ENCODE peak calls at places on chromosomes 5 and 9, in seven cellular contexts. N, J, Q, U, P, M and G are unnamed samples.

GRCh38 chr9:132538071-132538470 is 44.3 kb upstream of the BARHL1 start:
- DNase-seq in N (peak; percentile 16), J (no peak), P (no peak), Q (no peak), M (no peak), U (peak; percentile 78), G (no peak)

GRCh38 chr9:132210472-132211145 is 48.8 kb downstream of the NTNG2 start:
- DNase-seq in J (no peak), M (no peak), Q (no peak), N (no peak), U (no peak), P (no peak), G (no peak)

GRCh38 chr5:1747079-1747802 is 52.4 kb downstream of the MRPL36 start:
- DNase-seq in J (peak; percentile 9), P (no peak), Q (no peak), M (no peak), N (no peak), U (peak; percentile 11), G (no peak)

GRCh38 chr9:128361296-128361980 is 9.7 kb upstream of the URM1 start:
- DNase-seq in U (no peak), P (no peak), J (no peak), Q (no peak), M (no peak), N (no peak), G (no peak)

GRCh38 chr9:27453860-27454553 is 70.1 kb upstream of the IFNK start:
- DNase-seq in M (no peak), Q (no peak), J (no peak), P (no peak), U (no peak), N (no peak), G (no peak)

GRCh38 chr5:14400085-14400484 is 181.5 kb upstream of the OTULINL start:
- DNase-seq in U (no peak), N (no peak), J (no peak), M (no peak), P (no peak), Q (peak; percentile 64), G (peak; percentile 49)

GRCh38 chr5:17305024-17305423 is 87.6 kb downstream of the BASP1 start:
- DNase-seq in P (no peak), U (no peak), M (no peak), Q (no peak), J (no peak), N (peak; percentile 97), G (no peak)

GRCh38 chr5:93571111-93571977 is 9.7 kb downstream of the NR2F1-AS1 start:
- DNase-seq in P (no peak), J (no peak), U (no peak), Q (no peak), M (no peak), N (no peak), G (no peak)

GRCh38 chr9:126117631-126118030 is 209.0 kb upstream of the MVB12B start:
- DNase-seq in N (no peak), Q (peak; percentile 3), U (no peak), J (no peak), M (no peak), P (no peak), G (no peak)

GRCh38 chr9:114314881-114315722 is 7.8 kb upstream of the ORM1 start:
- DNase-seq in U (peak; percentile 5), M (no peak), J (no peak), P (no peak), N (no peak), Q (peak; percentile 11), G (no peak)

GRCh38 chr5:102638316-102638715 is 116.8 kb upstream of the PAM start:
- DNase-seq in U (no peak), M (no peak), Q (no peak), J (no peak), P (no peak), N (no peak), G (no peak)

GRCh38 chr5:62779010-62779422 is 200.4 kb downstream of the LRRC70 start:
- DNase-seq in Q (peak; percentile 77), N (peak; percentile 70), P (no peak), M (no peak), U (no peak), J (no peak), G (peak; percentile 55)

GRCh38 chr5:1227669-1228068 is 2.5 kb downstream of the SLC6A18 start:
- DNase-seq in U (no peak), N (no peak), Q (no peak), P (no peak), J (no peak), M (no peak), G (no peak)

GRCh38 chr9:2289234-2289755 is 274.1 kb downstream of the SMARCA2 start:
- DNase-seq in J (no peak), Q (peak; percentile 20), U (no peak), M (no peak), N (no peak), P (no peak), G (no peak)

GRCh38 chr5:175466700-175467318 is 11.6 kb upstream of the SFXN1 start:
- DNase-seq in P (no peak), M (no peak), U (no peak), N (no peak), Q (peak; percentile 34), J (peak; percentile 81), G (no peak)

GRCh38 chr5:102762095-102762534 is 7.0 kb downstream of the PAM start:
- DNase-seq in P (no peak), J (no peak), Q (peak; percentile 62), M (no peak), U (no peak), N (no peak), G (peak; percentile 12)

GRCh38 chr9:3948826-3949578 is 350.9 kb downstream of the GLIS3 start:
- DNase-seq in Q (peak; percentile 52), U (no peak), J (no peak), P (no peak), N (no peak), M (no peak), G (no peak)

GRCh38 chr5:172782169-172783039 is 11.4 kb upstream of the DUSP1 start:
- DNase-seq in J (no peak), N (peak; percentile 93), M (no peak), P (no peak), U (no peak), Q (no peak), G (no peak)

GRCh38 chr9:134917431-134918373 is at the start of gene FCN1:
- DNase-seq in U (peak; percentile 20), Q (no peak), N (no peak), P (no peak), M (no peak), J (peak; percentile 20), G (no peak)

GRCh38 chr5:128905225-128906110 is 59.8 kb upstream of the SLC27A6 start:
- DNase-seq in U (no peak), N (peak; percentile 63), M (no peak), P (peak; percentile 16), J (no peak), Q (peak; percentile 56), G (peak; percentile 61)

GRCh38 chr9:113056191-113057106 is at the start of gene ZFP37:
- DNase-seq in M (no peak), N (peak; percentile 97), Q (peak; percentile 98), J (peak; percentile 96), P (peak; percentile 78), U (peak; percentile 91), G (peak; percentile 91)

GRCh38 chr9:92522983-92523970 is 12.5 kb downstream of the ECM2 start:
- DNase-seq in M (no peak), U (no peak), P (no peak), N (no peak), J (no peak), Q (no peak), G (no peak)

GRCh38 chr9:126532951-126533910 is 80.5 kb upstream of the LMX1B start:
- DNase-seq in M (no peak), U (no peak), J (no peak), N (no peak), Q (no peak), P (no peak), G (no peak)

GRCh38 chr9:133731876-133732321 is 6.3 kb downstream of the SARDH start:
- DNase-seq in P (no peak), M (no peak), U (no peak), J (no peak), Q (peak; percentile 70), N (peak; percentile 63), G (peak; percentile 20)

GRCh38 chr5:14830210-14831005 is 41.2 kb downstream of the ANKH start:
- DNase-seq in Q (peak; percentile 19), N (no peak), J (no peak), P (no peak), M (no peak), U (no peak), G (peak; percentile 91)

GRCh38 chr5:131281868-131282234 is 18.0 kb downstream of the CDC42SE2 start:
- DNase-seq in J (no peak), M (no peak), N (no peak), P (no peak), U (no peak), Q (no peak), G (no peak)

GRCh38 chr9:27638716-27639115 is 65.4 kb upstream of the C9orf72 start:
- DNase-seq in U (no peak), N (no peak), P (no peak), Q (no peak), J (no peak), M (no peak), G (no peak)

GRCh38 chr5:143106175-143106574 is 297.3 kb downstream of the NR3C1 start:
- DNase-seq in P (no peak), J (no peak), Q (peak; percentile 81), M (no peak), N (peak; percentile 89), U (no peak), G (peak; percentile 90)

GRCh38 chr5:169177431-169177694 is 123.6 kb downstream of the SLIT3 start:
- DNase-seq in U (no peak), Q (no peak), J (no peak), N (no peak), M (no peak), P (no peak), G (no peak)